ENCODE peak calls at places on chromosomes 3 and 15, in nine cellular contexts. One of them, this sample, is unnamed.
A peak's percentile ranks its signal among the peaks of the same experiment; 100 is the strongest.

GRCh38 chr3:180325533-180325932 is 276.4 kb upstream of the TTC14 start:
- DNase-seq in brain microvascular endothelial cell: no peak
- DNase-seq in COLO829: no peak
- DNase-seq in neural progenitor cell: no peak
- DNase-seq in T1000: no peak
- DNase-seq in MM.1S: no peak
- DNase-seq in HEK293T: no peak
- DNase-seq in fibroblast of the conjunctiva: no peak
- DNase-seq in Calu3: no peak
- DNase-seq in this sample: no peak

GRCh38 chr3:123656691-123657090 is 71.8 kb upstream of the HACD2 start:
- DNase-seq in neural progenitor cell: peak; percentile 7
- DNase-seq in brain microvascular endothelial cell: no peak
- DNase-seq in HEK293T: no peak
- DNase-seq in fibroblast of the conjunctiva: no peak
- DNase-seq in COLO829: no peak
- DNase-seq in T1000: no peak
- DNase-seq in MM.1S: peak; percentile 23
- DNase-seq in Calu3: peak; percentile 4
- DNase-seq in this sample: no peak

GRCh38 chr3:20062996-20063395 is 22.8 kb downstream of the KAT2B start:
- DNase-seq in MM.1S: no peak
- DNase-seq in fibroblast of the conjunctiva: no peak
- DNase-seq in T1000: no peak
- DNase-seq in neural progenitor cell: no peak
- DNase-seq in COLO829: no peak
- DNase-seq in HEK293T: no peak
- DNase-seq in brain microvascular endothelial cell: no peak
- DNase-seq in Calu3: no peak
- DNase-seq in this sample: no peak

GRCh38 chr3:22117751-22118346 is 366.8 kb upstream of the ZNF385D start:
- DNase-seq in HEK293T: peak; percentile 7
- DNase-seq in brain microvascular endothelial cell: no peak
- DNase-seq in MM.1S: peak; percentile 26
- DNase-seq in neural progenitor cell: peak; percentile 41
- DNase-seq in Calu3: no peak
- DNase-seq in COLO829: no peak
- DNase-seq in fibroblast of the conjunctiva: peak; percentile 53
- DNase-seq in T1000: no peak
- DNase-seq in this sample: peak; percentile 60

GRCh38 chr3:3800685-3801509 is 1.7 kb downstream of the LRRN1 start:
- DNase-seq in COLO829: no peak
- DNase-seq in fibroblast of the conjunctiva: no peak
- DNase-seq in brain microvascular endothelial cell: no peak
- DNase-seq in T1000: no peak
- DNase-seq in neural progenitor cell: peak; percentile 67
- DNase-seq in MM.1S: no peak
- DNase-seq in HEK293T: no peak
- DNase-seq in Calu3: peak; percentile 22
- DNase-seq in this sample: no peak

GRCh38 chr3:100754563-100755334 is 45.5 kb downstream of the TFG start:
- DNase-seq in fibroblast of the conjunctiva: no peak
- DNase-seq in brain microvascular endothelial cell: no peak
- DNase-seq in T1000: no peak
- DNase-seq in HEK293T: no peak
- DNase-seq in Calu3: no peak
- DNase-seq in neural progenitor cell: no peak
- DNase-seq in COLO829: no peak
- DNase-seq in MM.1S: no peak
- DNase-seq in this sample: no peak

GRCh38 chr3:3783155-3783554 is 16.1 kb upstream of the LRRN1 start:
- DNase-seq in MM.1S: no peak
- DNase-seq in Calu3: no peak
- DNase-seq in brain microvascular endothelial cell: no peak
- DNase-seq in T1000: no peak
- DNase-seq in HEK293T: no peak
- DNase-seq in COLO829: no peak
- DNase-seq in fibroblast of the conjunctiva: no peak
- DNase-seq in neural progenitor cell: no peak
- DNase-seq in this sample: no peak

GRCh38 chr3:16906679-16907078 is 21.9 kb downstream of the PLCL2 start:
- DNase-seq in Calu3: no peak
- DNase-seq in HEK293T: no peak
- DNase-seq in COLO829: no peak
- DNase-seq in MM.1S: peak; percentile 12
- DNase-seq in brain microvascular endothelial cell: no peak
- DNase-seq in neural progenitor cell: no peak
- DNase-seq in T1000: no peak
- DNase-seq in fibroblast of the conjunctiva: no peak
- DNase-seq in this sample: peak; percentile 44

GRCh38 chr15:65595960-65596359 is 15.0 kb downstream of the INTS14 start:
- DNase-seq in fibroblast of the conjunctiva: no peak
- DNase-seq in Calu3: peak; percentile 14
- DNase-seq in MM.1S: no peak
- DNase-seq in COLO829: peak; percentile 62
- DNase-seq in neural progenitor cell: peak; percentile 41
- DNase-seq in T1000: no peak
- DNase-seq in brain microvascular endothelial cell: no peak
- DNase-seq in HEK293T: no peak
- DNase-seq in this sample: no peak

GRCh38 chr3:171348121-171348520 is 112.1 kb downstream of the TNIK start:
- DNase-seq in neural progenitor cell: no peak
- DNase-seq in brain microvascular endothelial cell: peak; percentile 20
- DNase-seq in HEK293T: no peak
- DNase-seq in T1000: no peak
- DNase-seq in Calu3: no peak
- DNase-seq in fibroblast of the conjunctiva: peak; percentile 21
- DNase-seq in COLO829: no peak
- DNase-seq in MM.1S: no peak
- DNase-seq in this sample: no peak

GRCh38 chr3:54578417-54578816 is 349.4 kb downstream of the LRTM1 start:
- DNase-seq in MM.1S: no peak
- DNase-seq in brain microvascular endothelial cell: no peak
- DNase-seq in fibroblast of the conjunctiva: no peak
- DNase-seq in T1000: no peak
- DNase-seq in neural progenitor cell: no peak
- DNase-seq in COLO829: no peak
- DNase-seq in HEK293T: no peak
- DNase-seq in Calu3: no peak
- DNase-seq in this sample: no peak

This sample was measured in myocyte.